ENCODE peak calls at places on chromosomes 6 and 20, in five cellular contexts. B, Y, J, I and C are unnamed samples. For H3K4me1, the result is how much of the 10 kb centered on the place peaks cover.

GRCh38 chr6:12137480-12137879 is 125.4 kb downstream of the HIVEP1 start:
- DNase-seq in I (no peak), Y (peak), B (no peak), J (no peak), C (peak)

GRCh38 chr6:10381133-10381829 is 33.6 kb downstream of the TFAP2A start:
- DNase-seq in Y (no peak), J (no peak), I (peak), B (no peak), C (no peak)

GRCh38 chr6:37696220-37696840 is 1.4 kb downstream of the MDGA1 start:
- DNase-seq in J (peak), Y (no peak), I (peak), B (no peak), C (no peak)

GRCh38 chr6:90413867-90414266 is 117.2 kb upstream of the BACH2 start:
- DNase-seq in J (peak), I (peak), Y (no peak), B (no peak), C (no peak)

GRCh38 chr20:60086936-60087562 is 128.8 kb downstream of the CDH26 start:
- DNase-seq in Y (no peak), J (no peak), B (no peak), I (no peak), C (no peak)

GRCh38 chr6:28607990-28608389 is 82.3 kb downstream of the GPX5 start:
- DNase-seq in B (no peak), J (no peak), Y (no peak), I (no peak), C (no peak)

GRCh38 chr20:8721098-8721497 is 347.8 kb upstream of the PLCB4 start:
- DNase-seq in Y (no peak), J (peak), B (peak), I (peak), C (no peak)

GRCh38 chr20:32227744-32228688 is 20.3 kb downstream of the POFUT1 start:
- DNase-seq in I (no peak), Y (no peak), J (no peak), B (no peak), C (no peak)

GRCh38 chr6:168432196-168432595 is 8.8 kb upstream of the SMOC2 start:
- DNase-seq in B (no peak), Y (no peak), J (no peak), I (no peak), C (no peak)

GRCh38 chr20:25321262-25321831 is 69.3 kb downstream of the ABHD12 start:
- DNase-seq in J (no peak), I (no peak), B (no peak), Y (no peak), C (no peak)

GRCh38 chr6:145758086-145758485 is 22.8 kb upstream of the EPM2A start:
- DNase-seq in J (no peak), B (no peak), I (no peak), Y (no peak), C (no peak)

GRCh38 chr20:44402391-44403193 is 47.1 kb downstream of the HNF4A start:
- DNase-seq in J (peak), B (no peak), Y (no peak), I (no peak), C (no peak)
- H3K4me3 ChIP-seq in J (no peak), B (no peak), Y (no peak), I (no peak), C (peak)

DNA sequence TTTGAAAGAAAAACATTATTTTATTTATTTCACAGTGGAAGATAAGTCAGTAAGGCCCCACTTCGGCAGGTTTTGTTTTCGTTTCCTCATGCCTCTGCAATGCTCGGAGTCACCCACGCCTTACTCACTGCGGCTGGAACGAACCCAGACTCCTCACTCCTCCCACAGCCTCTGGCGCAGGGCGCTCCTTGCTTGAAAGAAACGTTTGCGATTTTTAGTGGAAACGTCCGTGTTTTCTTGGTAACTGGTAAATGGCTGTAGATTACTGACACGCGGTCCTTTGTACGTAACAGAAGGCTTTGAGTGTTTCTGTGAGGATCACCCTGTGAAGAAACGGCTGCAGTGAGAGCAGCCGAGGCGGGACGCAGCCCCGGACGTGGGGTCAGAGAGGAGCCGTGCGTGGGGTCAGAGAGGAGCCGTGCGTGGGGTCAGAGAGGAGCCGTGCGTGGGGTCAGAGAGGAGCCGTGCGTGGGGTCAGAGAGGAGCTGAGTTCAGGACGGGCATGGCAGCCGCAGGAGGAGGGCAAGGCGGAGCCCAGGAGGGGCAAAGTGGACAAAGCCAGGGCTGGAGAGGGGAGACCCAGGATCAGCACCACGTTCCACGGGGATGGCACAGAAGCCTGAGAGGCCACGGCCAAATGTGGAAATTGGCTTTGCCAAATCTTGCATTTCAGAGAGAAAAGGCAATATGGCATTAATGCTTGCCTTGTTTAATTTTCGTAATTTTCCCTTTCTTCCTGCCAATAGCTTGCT is 198.6 kb upstream of the THBS2 start:
- DNase-seq in J (peak), B (peak), Y (peak), I (no peak), C (peak)
- H3K4me1 ChIP-seq in J (under half), B (under half), Y (under half), I (under half), C (under half)

DNA sequence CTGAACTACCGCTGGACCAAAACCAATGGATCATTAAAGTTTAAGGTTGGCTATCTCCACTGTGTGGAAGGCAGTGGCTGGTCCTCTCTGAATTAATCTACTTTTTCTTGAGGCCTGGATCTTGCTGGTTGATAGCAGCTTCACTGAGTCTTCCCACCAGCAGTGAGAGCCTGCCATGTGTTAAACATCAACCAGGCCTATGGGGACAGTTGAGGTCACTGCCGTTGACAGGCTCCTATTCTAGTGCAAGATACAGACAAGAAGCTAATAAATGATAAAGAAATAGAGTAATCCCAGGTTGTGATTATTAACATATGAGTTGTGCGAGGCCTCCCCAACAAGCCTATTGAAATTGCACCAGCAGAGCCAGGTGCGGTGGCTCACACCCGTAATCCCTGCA is 23.5 kb upstream of the TFAP2C start:
- DNase-seq in B (no peak), Y (no peak), J (no peak), I (no peak), C (no peak)
- H3K4me3 ChIP-seq in B (no peak), Y (no peak), J (no peak), I (no peak), C (no peak)

DNA sequence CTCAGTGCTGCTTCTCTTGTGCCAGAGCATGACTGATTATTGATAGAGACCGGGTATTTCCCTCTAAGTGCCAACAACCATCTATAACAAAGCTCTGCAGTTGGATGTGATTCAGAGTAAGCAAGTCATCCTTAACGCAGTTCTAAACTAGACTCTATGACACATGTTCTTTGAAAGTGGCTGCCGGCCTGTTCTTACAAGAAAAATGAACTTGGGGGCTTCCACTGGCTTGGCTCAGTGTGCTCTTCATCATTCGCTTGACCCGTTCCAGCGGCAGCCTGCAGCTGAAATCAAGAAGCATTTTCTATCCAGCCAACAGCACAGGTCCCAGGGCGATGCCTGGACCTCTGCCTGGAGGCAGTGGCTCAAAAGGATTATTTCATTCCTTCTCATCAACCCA is 29.8 kb downstream of the GFOD1 start:
- DNase-seq in J (no peak), I (no peak), B (no peak), Y (no peak), C (no peak)
- H3K4me1 ChIP-seq in J (under half), I (under half), B (under half), Y (under half), C (under half)

DNA sequence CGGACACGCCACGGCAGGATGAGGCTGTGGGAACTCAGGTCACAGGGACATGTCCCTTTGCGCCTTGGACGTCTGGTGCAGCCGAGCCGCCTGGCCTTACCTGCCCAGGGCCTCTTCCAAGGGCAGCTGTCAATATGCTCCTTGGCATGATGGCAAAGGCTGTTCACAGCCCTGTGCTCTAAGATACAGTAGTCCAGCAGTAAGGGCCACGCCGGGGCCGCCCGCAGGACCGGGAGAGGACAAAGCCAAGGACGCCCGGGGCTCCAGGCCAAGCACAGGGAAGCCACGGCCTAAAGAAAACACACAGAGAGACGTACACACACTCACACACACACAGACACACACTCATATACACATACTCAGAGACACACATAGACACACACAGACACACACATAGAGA is 13.0 kb downstream of the FOXF2 start:
- DNase-seq in Y (no peak), J (no peak), B (no peak), I (no peak), C (no peak)
- H3K4me3 ChIP-seq in Y (no peak), J (no peak), B (no peak), I (no peak), C (no peak)

GRCh38 chr6:116328528-116328903 is 42.2 kb upstream of the DSE start:
- DNase-seq in J (no peak), I (no peak), Y (no peak), B (no peak), C (no peak)
- H3K4me1 ChIP-seq in J (under half), I (under half), Y (under half), B (under half), C (under half)

GRCh38 chr6:2353412-2354137 is 108.2 kb upstream of the GMDS start:
- DNase-seq in B (peak), I (peak), Y (peak), J (peak), C (peak)
- H3K4me3 ChIP-seq in B (no peak), I (no peak), Y (no peak), J (no peak), C (no peak)